ENCODE peak calls at places on chromosome 12, in ten cellular contexts. One of them, this sample, is unnamed.

GRCh38 chr12:94377599-94377998 is 82.1 kb downstream of the CEP83 start:
- DNase-seq in cardiac muscle cell: no peak
- DNase-seq in IMR-90: no peak
- DNase-seq in heart left ventricle: no peak
- DNase-seq in left ventricle myocardium inferior: no peak
- DNase-seq in iPS DF 6.9: no peak
- DNase-seq in right cardiac atrium: no peak
- DNase-seq in pancreas: no peak
- DNase-seq in spleen: no peak
- DNase-seq in Peyer's patch: no peak
- DNase-seq in this sample: no peak

GRCh38 chr12:7059780-7060179 is 738 bp upstream of the C1S start:
- DNase-seq in left ventricle myocardium inferior: no peak
- DNase-seq in heart left ventricle: no peak
- DNase-seq in right cardiac atrium: no peak
- DNase-seq in cardiac muscle cell: no peak
- DNase-seq in Peyer's patch: no peak
- DNase-seq in IMR-90: no peak
- DNase-seq in spleen: no peak
- DNase-seq in iPS DF 6.9: no peak
- DNase-seq in pancreas: no peak
- DNase-seq in this sample: no peak

GRCh38 chr12:2460051-2460450 is 334.7 kb upstream of the FKBP4 start:
- DNase-seq in Peyer's patch: no peak
- DNase-seq in iPS DF 6.9: no peak
- DNase-seq in left ventricle myocardium inferior: no peak
- DNase-seq in spleen: no peak
- DNase-seq in cardiac muscle cell: no peak
- DNase-seq in right cardiac atrium: no peak
- DNase-seq in IMR-90: no peak
- DNase-seq in heart left ventricle: no peak
- DNase-seq in pancreas: no peak
- DNase-seq in this sample: no peak

GRCh38 chr12:65490193-65490592 is 211.7 kb downstream of the MSRB3 start:
- DNase-seq in cardiac muscle cell: peak; percentile 61
- DNase-seq in right cardiac atrium: no peak
- DNase-seq in heart left ventricle: no peak
- DNase-seq in IMR-90: no peak
- DNase-seq in left ventricle myocardium inferior: no peak
- DNase-seq in spleen: no peak
- DNase-seq in pancreas: no peak
- DNase-seq in iPS DF 6.9: no peak
- DNase-seq in Peyer's patch: no peak
- DNase-seq in this sample: no peak

GRCh38 chr12:101527682-101528081 is 52.5 kb downstream of the SPIC start:
- DNase-seq in heart left ventricle: peak; percentile 81
- DNase-seq in cardiac muscle cell: no peak
- DNase-seq in pancreas: no peak
- DNase-seq in right cardiac atrium: peak; percentile 79
- DNase-seq in left ventricle myocardium inferior: peak; percentile 35
- DNase-seq in spleen: no peak
- DNase-seq in iPS DF 6.9: no peak
- DNase-seq in Peyer's patch: no peak
- DNase-seq in IMR-90: no peak
- DNase-seq in this sample: no peak

GRCh38 chr12:112160611-112161010 is 35.3 kb downstream of the TRAFD1 start:
- DNase-seq in cardiac muscle cell: no peak
- DNase-seq in right cardiac atrium: no peak
- DNase-seq in heart left ventricle: no peak
- DNase-seq in iPS DF 6.9: no peak
- DNase-seq in pancreas: peak; percentile 15
- DNase-seq in Peyer's patch: no peak
- DNase-seq in IMR-90: no peak
- DNase-seq in left ventricle myocardium inferior: no peak
- DNase-seq in spleen: peak; percentile 61
- DNase-seq in this sample: no peak

GRCh38 chr12:64059685-64060084 is 162.4 kb downstream of the KICS2 start:
- DNase-seq in IMR-90: no peak
- DNase-seq in cardiac muscle cell: no peak
- DNase-seq in pancreas: no peak
- DNase-seq in left ventricle myocardium inferior: no peak
- DNase-seq in heart left ventricle: no peak
- DNase-seq in Peyer's patch: no peak
- DNase-seq in spleen: no peak
- DNase-seq in right cardiac atrium: no peak
- DNase-seq in iPS DF 6.9: no peak
- DNase-seq in this sample: no peak

GRCh38 chr12:45762185-45763110 is 32.9 kb downstream of the ARID2 start:
- DNase-seq in left ventricle myocardium inferior: no peak
- DNase-seq in spleen: no peak
- DNase-seq in Peyer's patch: no peak
- DNase-seq in right cardiac atrium: no peak
- DNase-seq in IMR-90: peak; percentile 78
- DNase-seq in pancreas: no peak
- DNase-seq in cardiac muscle cell: peak; percentile 71
- DNase-seq in iPS DF 6.9: no peak
- DNase-seq in heart left ventricle: no peak
- DNase-seq in this sample: no peak

GRCh38 chr12:41917827-41918445 is 226.7 kb downstream of the GXYLT1 start:
- DNase-seq in right cardiac atrium: no peak
- DNase-seq in iPS DF 6.9: no peak
- DNase-seq in spleen: no peak
- DNase-seq in Peyer's patch: no peak
- DNase-seq in pancreas: no peak
- DNase-seq in heart left ventricle: no peak
- DNase-seq in left ventricle myocardium inferior: no peak
- DNase-seq in cardiac muscle cell: peak; percentile 31
- DNase-seq in IMR-90: no peak
- DNase-seq in this sample: no peak

GRCh38 chr12:4270670-4271432 is 2.7 kb upstream of the CCND2 start:
- DNase-seq in iPS DF 6.9: no peak
- DNase-seq in cardiac muscle cell: no peak
- DNase-seq in spleen: peak; percentile 92
- DNase-seq in pancreas: peak; percentile 71
- DNase-seq in Peyer's patch: peak; percentile 74
- DNase-seq in IMR-90: no peak
- DNase-seq in left ventricle myocardium inferior: peak; percentile 57
- DNase-seq in heart left ventricle: peak; percentile 77
- DNase-seq in right cardiac atrium: peak; percentile 83
- DNase-seq in this sample: no peak

GRCh38 chr12:32159925-32160324 is 53.3 kb downstream of the BICD1 start:
- DNase-seq in Peyer's patch: no peak
- DNase-seq in iPS DF 6.9: no peak
- DNase-seq in IMR-90: peak; percentile 41
- DNase-seq in heart left ventricle: no peak
- DNase-seq in left ventricle myocardium inferior: no peak
- DNase-seq in cardiac muscle cell: peak; percentile 19
- DNase-seq in pancreas: no peak
- DNase-seq in right cardiac atrium: no peak
- DNase-seq in spleen: no peak
- DNase-seq in this sample: peak; percentile 5

GRCh38 chr12:32159381-32159780 is 52.7 kb downstream of the BICD1 start:
- DNase-seq in spleen: no peak
- DNase-seq in iPS DF 6.9: no peak
- DNase-seq in IMR-90: no peak
- DNase-seq in right cardiac atrium: no peak
- DNase-seq in pancreas: no peak
- DNase-seq in Peyer's patch: no peak
- DNase-seq in cardiac muscle cell: no peak
- DNase-seq in heart left ventricle: no peak
- DNase-seq in left ventricle myocardium inferior: no peak
- DNase-seq in this sample: no peak

GRCh38 chr12:32158525-32158924 is 51.9 kb downstream of the BICD1 start:
- DNase-seq in heart left ventricle: no peak
- DNase-seq in Peyer's patch: no peak
- DNase-seq in spleen: no peak
- DNase-seq in cardiac muscle cell: no peak
- DNase-seq in IMR-90: no peak
- DNase-seq in right cardiac atrium: no peak
- DNase-seq in left ventricle myocardium inferior: no peak
- DNase-seq in iPS DF 6.9: no peak
- DNase-seq in pancreas: no peak
- DNase-seq in this sample: no peak

GRCh38 chr12:32163596-32163995 is 56.9 kb downstream of the BICD1 start:
- DNase-seq in pancreas: no peak
- DNase-seq in IMR-90: peak; percentile 50
- DNase-seq in right cardiac atrium: no peak
- DNase-seq in cardiac muscle cell: no peak
- DNase-seq in spleen: no peak
- DNase-seq in heart left ventricle: no peak
- DNase-seq in Peyer's patch: no peak
- DNase-seq in left ventricle myocardium inferior: no peak
- DNase-seq in iPS DF 6.9: no peak
- DNase-seq in this sample: no peak

GRCh38 chr12:32161040-32161439 is 54.4 kb downstream of the BICD1 start:
- DNase-seq in left ventricle myocardium inferior: no peak
- DNase-seq in iPS DF 6.9: no peak
- DNase-seq in IMR-90: no peak
- DNase-seq in cardiac muscle cell: no peak
- DNase-seq in pancreas: no peak
- DNase-seq in heart left ventricle: no peak
- DNase-seq in spleen: no peak
- DNase-seq in right cardiac atrium: no peak
- DNase-seq in Peyer's patch: no peak
- DNase-seq in this sample: no peak
- H3K27ac ChIP-seq in left ventricle myocardium inferior: no peak overlapping the region
- H3K27ac ChIP-seq in iPS DF 6.9: no peak overlapping the region
- H3K27ac ChIP-seq in IMR-90: no peak overlapping the region
- H3K27ac ChIP-seq in cardiac muscle cell: no peak overlapping the region
- H3K27ac ChIP-seq in pancreas: no peak overlapping the region
- H3K27ac ChIP-seq in heart left ventricle: no peak overlapping the region
- H3K27ac ChIP-seq in spleen: no peak overlapping the region
- H3K27ac ChIP-seq in right cardiac atrium: no peak overlapping the region
- H3K27ac ChIP-seq in Peyer's patch: no peak overlapping the region
- H3K27ac ChIP-seq in this sample: no peak overlapping the region

GRCh38 chr12:110661337-110661972 is 27.5 kb downstream of the HVCN1 start:
- DNase-seq in pancreas: no peak
- DNase-seq in heart left ventricle: peak; percentile 51
- DNase-seq in Peyer's patch: peak; percentile 88
- DNase-seq in IMR-90: no peak
- DNase-seq in spleen: peak; percentile 87
- DNase-seq in iPS DF 6.9: no peak
- DNase-seq in left ventricle myocardium inferior: peak; percentile 28
- DNase-seq in cardiac muscle cell: no peak
- DNase-seq in right cardiac atrium: no peak
- DNase-seq in this sample: no peak
- H3K27ac ChIP-seq in pancreas: no peak overlapping the region
- H3K27ac ChIP-seq in heart left ventricle: no peak overlapping the region
- H3K27ac ChIP-seq in Peyer's patch: peak overlapping the region; percentile 69
- H3K27ac ChIP-seq in IMR-90: no peak overlapping the region
- H3K27ac ChIP-seq in spleen: peak overlapping the region; percentile 71
- H3K27ac ChIP-seq in iPS DF 6.9: no peak overlapping the region
- H3K27ac ChIP-seq in left ventricle myocardium inferior: no peak overlapping the region
- H3K27ac ChIP-seq in cardiac muscle cell: no peak overlapping the region
- H3K27ac ChIP-seq in right cardiac atrium: no peak overlapping the region
- H3K27ac ChIP-seq in this sample: no peak overlapping the region

DNA sequence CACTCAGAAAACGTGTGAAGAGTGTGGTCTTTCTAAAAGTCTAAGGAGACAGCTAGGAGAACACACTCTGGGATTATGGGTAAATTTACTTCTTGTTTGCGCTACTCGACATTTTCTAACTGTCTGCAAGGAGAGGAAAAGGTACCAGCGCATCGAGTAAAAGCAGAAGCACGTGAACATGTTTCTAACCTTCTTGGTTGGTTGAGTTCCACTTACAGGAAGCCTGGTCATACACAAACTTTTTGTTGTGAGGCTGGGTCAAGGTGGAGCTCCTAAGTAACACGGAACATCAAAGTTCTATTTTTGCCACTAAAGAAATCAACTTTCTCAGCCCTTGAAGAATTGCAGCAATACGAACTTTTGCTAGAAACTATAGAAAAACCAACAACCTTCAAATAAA is 20.0 kb downstream of the ANKLE2 start:
- DNase-seq in cardiac muscle cell: no peak
- DNase-seq in Peyer's patch: no peak
- DNase-seq in pancreas: no peak
- DNase-seq in heart left ventricle: no peak
- DNase-seq in left ventricle myocardium inferior: no peak
- DNase-seq in right cardiac atrium: no peak
- DNase-seq in spleen: no peak
- DNase-seq in iPS DF 6.9: no peak
- DNase-seq in IMR-90: no peak
- DNase-seq in this sample: no peak
- H3K27ac ChIP-seq in cardiac muscle cell: peak overlapping the region; percentile 79
- H3K27ac ChIP-seq in Peyer's patch: no peak overlapping the region
- H3K27ac ChIP-seq in pancreas: no peak overlapping the region
- H3K27ac ChIP-seq in heart left ventricle: no peak overlapping the region
- H3K27ac ChIP-seq in left ventricle myocardium inferior: peak overlapping the region; percentile 86
- H3K27ac ChIP-seq in right cardiac atrium: no peak overlapping the region
- H3K27ac ChIP-seq in spleen: no peak overlapping the region
- H3K27ac ChIP-seq in iPS DF 6.9: no peak overlapping the region
- H3K27ac ChIP-seq in IMR-90: no peak overlapping the region
- H3K27ac ChIP-seq in this sample: no peak overlapping the region

DNA sequence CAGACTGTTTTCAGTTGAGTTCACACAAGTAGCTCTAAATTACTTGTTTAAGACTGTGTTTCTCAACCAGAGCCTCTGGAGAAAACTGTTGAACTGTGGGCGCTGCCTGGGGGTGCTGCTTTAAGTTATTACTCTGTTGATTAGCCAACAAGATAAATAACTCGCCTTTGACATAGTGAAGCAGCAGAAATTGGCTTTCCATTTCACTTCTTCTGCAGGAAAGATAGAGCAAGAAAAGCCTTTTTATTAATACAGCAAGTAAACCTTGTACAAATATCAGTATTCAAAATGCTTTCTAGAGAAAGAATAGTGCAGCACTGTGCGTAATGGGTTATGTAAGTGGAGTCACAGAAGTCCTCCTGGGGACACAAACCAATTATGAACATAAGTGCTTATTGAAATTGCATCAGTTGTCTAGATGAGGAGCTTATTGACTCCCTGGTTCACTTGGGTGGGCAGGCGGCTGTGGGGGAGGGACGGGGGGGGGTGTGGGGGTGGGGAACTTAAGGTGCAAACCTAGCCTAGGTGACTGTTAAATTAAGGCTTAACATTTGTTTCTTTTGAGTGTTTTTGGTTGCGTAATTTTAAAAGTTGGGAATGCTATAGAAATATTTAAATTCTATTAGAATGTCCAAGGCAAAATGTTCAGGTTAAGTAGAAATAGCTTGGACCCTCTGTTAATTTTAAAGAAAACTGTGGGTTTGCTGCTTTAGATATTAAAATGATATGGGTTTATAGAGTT is 6.3 kb downstream of the FRS2 start:
- DNase-seq in pancreas: no peak
- DNase-seq in Peyer's patch: no peak
- DNase-seq in right cardiac atrium: no peak
- DNase-seq in iPS DF 6.9: no peak
- DNase-seq in IMR-90: no peak
- DNase-seq in left ventricle myocardium inferior: no peak
- DNase-seq in spleen: no peak
- DNase-seq in cardiac muscle cell: peak; percentile 33
- DNase-seq in heart left ventricle: no peak
- DNase-seq in this sample: no peak
- H3K27ac ChIP-seq in pancreas: peak overlapping the region; percentile 40
- H3K27ac ChIP-seq in Peyer's patch: no peak overlapping the region
- H3K27ac ChIP-seq in right cardiac atrium: peak overlapping the region; percentile 62
- H3K27ac ChIP-seq in iPS DF 6.9: no peak overlapping the region
- H3K27ac ChIP-seq in IMR-90: no peak overlapping the region
- H3K27ac ChIP-seq in left ventricle myocardium inferior: peak overlapping the region; percentile 78
- H3K27ac ChIP-seq in spleen: peak overlapping the region; percentile 67
- H3K27ac ChIP-seq in cardiac muscle cell: peak overlapping the region; percentile 78
- H3K27ac ChIP-seq in heart left ventricle: peak overlapping the region; percentile 25
- H3K27ac ChIP-seq in this sample: peak overlapping the region; percentile 5

GRCh38 chr12:67579662-67580003 is 68.9 kb upstream of the DYRK2 start:
- DNase-seq in spleen: no peak
- DNase-seq in Peyer's patch: no peak
- DNase-seq in iPS DF 6.9: no peak
- DNase-seq in cardiac muscle cell: no peak
- DNase-seq in right cardiac atrium: no peak
- DNase-seq in heart left ventricle: no peak
- DNase-seq in left ventricle myocardium inferior: no peak
- DNase-seq in IMR-90: no peak
- DNase-seq in pancreas: no peak
- DNase-seq in this sample: no peak
- H3K27ac ChIP-seq in spleen: peak overlapping the region; percentile 46
- H3K27ac ChIP-seq in Peyer's patch: no peak overlapping the region
- H3K27ac ChIP-seq in iPS DF 6.9: no peak overlapping the region
- H3K27ac ChIP-seq in cardiac muscle cell: no peak overlapping the region
- H3K27ac ChIP-seq in right cardiac atrium: no peak overlapping the region
- H3K27ac ChIP-seq in heart left ventricle: no peak overlapping the region
- H3K27ac ChIP-seq in left ventricle myocardium inferior: no peak overlapping the region
- H3K27ac ChIP-seq in IMR-90: no peak overlapping the region
- H3K27ac ChIP-seq in pancreas: no peak overlapping the region
- H3K27ac ChIP-seq in this sample: no peak overlapping the region